ENCODE peak calls at places on chromosomes 4 and X, in six cellular contexts. One of them, this sample, is unnamed.

GRCh38 chrX:104459796-104460195 is 106.2 kb upstream of the IL1RAPL2 start:
- DNase-seq in HCT116: no peak
- DNase-seq in dorsolateral prefrontal cortex: no peak
- DNase-seq in hepatocyte: no peak
- DNase-seq in cardiac muscle cell: no peak
- DNase-seq in epithelial cell of esophagus: no peak
- DNase-seq in this sample: no peak

GRCh38 chr4:9762823-9763475 is 18.5 kb upstream of the DRD5 start:
- DNase-seq in HCT116: peak
- DNase-seq in hepatocyte: peak
- DNase-seq in dorsolateral prefrontal cortex: peak
- DNase-seq in epithelial cell of esophagus: peak
- DNase-seq in cardiac muscle cell: peak
- DNase-seq in this sample: peak

GRCh38 chr4:156677136-156677535 is 294.5 kb downstream of the PDGFC start:
- DNase-seq in dorsolateral prefrontal cortex: no peak
- DNase-seq in HCT116: peak
- DNase-seq in epithelial cell of esophagus: peak
- DNase-seq in hepatocyte: peak
- DNase-seq in cardiac muscle cell: peak
- DNase-seq in this sample: no peak

GRCh38 chr4:76781698-76782595 is 116.0 kb downstream of the SOWAHB start:
- DNase-seq in dorsolateral prefrontal cortex: no peak
- DNase-seq in hepatocyte: no peak
- DNase-seq in cardiac muscle cell: peak
- DNase-seq in HCT116: peak
- DNase-seq in epithelial cell of esophagus: peak
- DNase-seq in this sample: peak

GRCh38 chr4:73341454-73341853 is 62.6 kb upstream of the ALB start:
- DNase-seq in dorsolateral prefrontal cortex: no peak
- DNase-seq in cardiac muscle cell: peak
- DNase-seq in hepatocyte: peak
- DNase-seq in HCT116: peak
- DNase-seq in epithelial cell of esophagus: peak
- DNase-seq in this sample: peak

GRCh38 chrX:66126671-66127070 is 37.4 kb upstream of the HEPH start:
- DNase-seq in hepatocyte: no peak
- DNase-seq in HCT116: no peak
- DNase-seq in dorsolateral prefrontal cortex: no peak
- DNase-seq in epithelial cell of esophagus: no peak
- DNase-seq in cardiac muscle cell: no peak
- DNase-seq in this sample: no peak

GRCh38 chrX:26922278-26922677 is 540.9 kb downstream of the PPP4R3C start:
- DNase-seq in hepatocyte: no peak
- DNase-seq in epithelial cell of esophagus: peak
- DNase-seq in dorsolateral prefrontal cortex: no peak
- DNase-seq in cardiac muscle cell: no peak
- DNase-seq in HCT116: no peak
- DNase-seq in this sample: no peak

GRCh38 chr4:1506956-1507721 is 100.9 kb upstream of the NKX1-1 start:
- DNase-seq in hepatocyte: no peak
- DNase-seq in epithelial cell of esophagus: no peak
- DNase-seq in HCT116: no peak
- DNase-seq in dorsolateral prefrontal cortex: peak
- DNase-seq in cardiac muscle cell: no peak
- DNase-seq in this sample: no peak

GRCh38 chr4:144402176-144402575 is 243.8 kb upstream of the HHIP start:
- DNase-seq in HCT116: no peak
- DNase-seq in hepatocyte: no peak
- DNase-seq in epithelial cell of esophagus: no peak
- DNase-seq in dorsolateral prefrontal cortex: no peak
- DNase-seq in cardiac muscle cell: no peak
- DNase-seq in this sample: no peak

GRCh38 chr4:38889143-38889542 is 21.5 kb downstream of the FAM114A1 start:
- DNase-seq in hepatocyte: peak
- DNase-seq in HCT116: peak
- DNase-seq in epithelial cell of esophagus: peak
- DNase-seq in dorsolateral prefrontal cortex: no peak
- DNase-seq in cardiac muscle cell: peak
- DNase-seq in this sample: no peak

GRCh38 chr4:105978684-105979296 is 83.5 kb downstream of the NPNT start:
- DNase-seq in cardiac muscle cell: peak
- DNase-seq in dorsolateral prefrontal cortex: no peak
- DNase-seq in hepatocyte: no peak
- DNase-seq in epithelial cell of esophagus: peak
- DNase-seq in HCT116: no peak
- DNase-seq in this sample: no peak

GRCh38 chrX:17842769-17843525 is 18.2 kb downstream of the RAI2 start:
- DNase-seq in hepatocyte: no peak
- DNase-seq in dorsolateral prefrontal cortex: no peak
- DNase-seq in epithelial cell of esophagus: peak
- DNase-seq in HCT116: no peak
- DNase-seq in cardiac muscle cell: peak
- DNase-seq in this sample: no peak

GRCh38 chr4:162586266-162586665 is 422.5 kb upstream of the FSTL5 start:
- DNase-seq in dorsolateral prefrontal cortex: no peak
- DNase-seq in epithelial cell of esophagus: peak
- DNase-seq in cardiac muscle cell: no peak
- DNase-seq in hepatocyte: no peak
- DNase-seq in HCT116: no peak
- DNase-seq in this sample: no peak

GRCh38 chr4:92304636-92305035 is 870 bp downstream of the GRID2 start:
- DNase-seq in hepatocyte: peak
- DNase-seq in HCT116: no peak
- DNase-seq in cardiac muscle cell: peak
- DNase-seq in epithelial cell of esophagus: peak
- DNase-seq in dorsolateral prefrontal cortex: no peak
- DNase-seq in this sample: no peak

GRCh38 chrX:19888419-19888879 is 1.0 kb upstream of the SH3KBP1 start:
- DNase-seq in epithelial cell of esophagus: peak
- DNase-seq in HCT116: peak
- DNase-seq in hepatocyte: peak
- DNase-seq in dorsolateral prefrontal cortex: no peak
- DNase-seq in cardiac muscle cell: peak
- DNase-seq in this sample: peak

GRCh38 chr4:164946810-164947209 is 30.6 kb downstream of the TRIM61 start:
- DNase-seq in dorsolateral prefrontal cortex: no peak
- DNase-seq in epithelial cell of esophagus: no peak
- DNase-seq in hepatocyte: no peak
- DNase-seq in HCT116: no peak
- DNase-seq in cardiac muscle cell: no peak
- DNase-seq in this sample: no peak

GRCh38 chr4:168019019-168019651 is 73.2 kb upstream of the ANXA10 start:
- DNase-seq in cardiac muscle cell: peak
- DNase-seq in epithelial cell of esophagus: peak
- DNase-seq in HCT116: no peak
- DNase-seq in hepatocyte: no peak
- DNase-seq in dorsolateral prefrontal cortex: no peak
- DNase-seq in this sample: no peak

GRCh38 chr4:173735055-173735454 is 205.0 kb upstream of the HAND2 start:
- DNase-seq in hepatocyte: no peak
- DNase-seq in cardiac muscle cell: peak
- DNase-seq in epithelial cell of esophagus: peak
- DNase-seq in HCT116: no peak
- DNase-seq in dorsolateral prefrontal cortex: no peak
- DNase-seq in this sample: no peak

GRCh38 chr4:146243141-146243882 is 29.0 kb downstream of the REELD1 start:
- DNase-seq in HCT116: no peak
- DNase-seq in epithelial cell of esophagus: peak
- DNase-seq in hepatocyte: no peak
- DNase-seq in dorsolateral prefrontal cortex: peak
- DNase-seq in cardiac muscle cell: peak
- DNase-seq in this sample: no peak

GRCh38 chr4:7901274-7901845 is 38.3 kb downstream of the AFAP1 start:
- DNase-seq in cardiac muscle cell: no peak
- DNase-seq in epithelial cell of esophagus: no peak
- DNase-seq in HCT116: no peak
- DNase-seq in dorsolateral prefrontal cortex: no peak
- DNase-seq in hepatocyte: no peak
- DNase-seq in this sample: no peak

GRCh38 chrX:51860679-51861078 is 32.7 kb upstream of the MAGED1 start:
- DNase-seq in HCT116: peak
- DNase-seq in epithelial cell of esophagus: peak
- DNase-seq in cardiac muscle cell: peak
- DNase-seq in hepatocyte: peak
- DNase-seq in dorsolateral prefrontal cortex: no peak
- DNase-seq in this sample: peak

GRCh38 chrX:68831405-68832100 is 2.7 kb downstream of the EFNB1 start:
- DNase-seq in HCT116: no peak
- DNase-seq in epithelial cell of esophagus: no peak
- DNase-seq in hepatocyte: no peak
- DNase-seq in dorsolateral prefrontal cortex: no peak
- DNase-seq in cardiac muscle cell: no peak
- DNase-seq in this sample: no peak

GRCh38 chrX:68828740-68829593 is at the start of gene EFNB1:
- DNase-seq in HCT116: peak
- DNase-seq in hepatocyte: peak
- DNase-seq in cardiac muscle cell: peak
- DNase-seq in dorsolateral prefrontal cortex: peak
- DNase-seq in epithelial cell of esophagus: peak
- DNase-seq in this sample: peak

GRCh38 chrX:68830486-68831404 is 1.9 kb downstream of the EFNB1 start:
- DNase-seq in epithelial cell of esophagus: no peak
- DNase-seq in hepatocyte: peak
- DNase-seq in dorsolateral prefrontal cortex: no peak
- DNase-seq in cardiac muscle cell: no peak
- DNase-seq in HCT116: no peak
- DNase-seq in this sample: no peak

GRCh38 chrX:68827848-68828562 is 816 bp upstream of the EFNB1 start:
- DNase-seq in epithelial cell of esophagus: peak
- DNase-seq in hepatocyte: peak
- DNase-seq in dorsolateral prefrontal cortex: peak
- DNase-seq in HCT116: peak
- DNase-seq in cardiac muscle cell: peak
- DNase-seq in this sample: peak

GRCh38 chrX:68829594-68830485 is 1.0 kb downstream of the EFNB1 start:
- DNase-seq in dorsolateral prefrontal cortex: no peak
- DNase-seq in HCT116: no peak
- DNase-seq in epithelial cell of esophagus: no peak
- DNase-seq in hepatocyte: peak
- DNase-seq in cardiac muscle cell: peak
- DNase-seq in this sample: no peak
- H3K4me3 ChIP-seq in dorsolateral prefrontal cortex: peak
- H3K4me3 ChIP-seq in HCT116: peak
- H3K4me3 ChIP-seq in epithelial cell of esophagus: peak
- H3K4me3 ChIP-seq in hepatocyte: peak
- H3K4me3 ChIP-seq in cardiac muscle cell: peak
- H3K4me3 ChIP-seq in this sample: peak

GRCh38 chr4:87975466-87975865 is at the start of gene SPP1:
- DNase-seq in epithelial cell of esophagus: no peak
- DNase-seq in dorsolateral prefrontal cortex: peak
- DNase-seq in HCT116: no peak
- DNase-seq in cardiac muscle cell: peak
- DNase-seq in hepatocyte: peak
- DNase-seq in this sample: no peak

GRCh38 chr4:87967193-87967592 is 8.3 kb upstream of the SPP1 start:
- DNase-seq in hepatocyte: no peak
- DNase-seq in epithelial cell of esophagus: no peak
- DNase-seq in cardiac muscle cell: no peak
- DNase-seq in dorsolateral prefrontal cortex: peak
- DNase-seq in HCT116: no peak
- DNase-seq in this sample: no peak

GRCh38 chr4:87973283-87974169 is 2.0 kb upstream of the SPP1 start:
- DNase-seq in hepatocyte: peak
- DNase-seq in dorsolateral prefrontal cortex: peak
- DNase-seq in epithelial cell of esophagus: peak
- DNase-seq in HCT116: peak
- DNase-seq in cardiac muscle cell: peak
- DNase-seq in this sample: peak

GRCh38 chr4:87974856-87975462 is 555 bp upstream of the SPP1 start:
- DNase-seq in HCT116: no peak
- DNase-seq in cardiac muscle cell: no peak
- DNase-seq in epithelial cell of esophagus: peak
- DNase-seq in hepatocyte: no peak
- DNase-seq in dorsolateral prefrontal cortex: no peak
- DNase-seq in this sample: no peak

GRCh38 chr4:87971866-87972265 is 3.6 kb upstream of the SPP1 start:
- DNase-seq in HCT116: no peak
- DNase-seq in dorsolateral prefrontal cortex: no peak
- DNase-seq in cardiac muscle cell: no peak
- DNase-seq in epithelial cell of esophagus: no peak
- DNase-seq in hepatocyte: no peak
- DNase-seq in this sample: no peak
- TF ChIP-seq CTCF in HCT116: no peak
- TF ChIP-seq CTCF in dorsolateral prefrontal cortex: no peak
- TF ChIP-seq CTCF in cardiac muscle cell: no peak
- TF ChIP-seq CTCF in epithelial cell of esophagus: no peak
- TF ChIP-seq CTCF in hepatocyte: no peak
- TF ChIP-seq CTCF in this sample: no peak

GRCh38 chrX:9913041-9913440 is 54.1 kb upstream of the CLDN34 start:
- DNase-seq in hepatocyte: peak
- DNase-seq in dorsolateral prefrontal cortex: no peak
- DNase-seq in cardiac muscle cell: no peak
- DNase-seq in HCT116: no peak
- DNase-seq in epithelial cell of esophagus: peak
- DNase-seq in this sample: no peak
- H3K4me3 ChIP-seq in hepatocyte: no peak
- H3K4me3 ChIP-seq in dorsolateral prefrontal cortex: peak
- H3K4me3 ChIP-seq in cardiac muscle cell: no peak
- H3K4me3 ChIP-seq in HCT116: no peak
- H3K4me3 ChIP-seq in epithelial cell of esophagus: peak
- H3K4me3 ChIP-seq in this sample: peak

GRCh38 chr4:42369489-42369888 is 27.8 kb upstream of the SHISA3 start:
- DNase-seq in epithelial cell of esophagus: no peak
- DNase-seq in hepatocyte: no peak
- DNase-seq in dorsolateral prefrontal cortex: no peak
- DNase-seq in HCT116: no peak
- DNase-seq in cardiac muscle cell: no peak
- DNase-seq in this sample: no peak

GRCh38 chr4:42366959-42367358 is 30.3 kb upstream of the SHISA3 start:
- DNase-seq in cardiac muscle cell: no peak
- DNase-seq in hepatocyte: no peak
- DNase-seq in HCT116: no peak
- DNase-seq in epithelial cell of esophagus: no peak
- DNase-seq in dorsolateral prefrontal cortex: no peak
- DNase-seq in this sample: no peak

DNA sequence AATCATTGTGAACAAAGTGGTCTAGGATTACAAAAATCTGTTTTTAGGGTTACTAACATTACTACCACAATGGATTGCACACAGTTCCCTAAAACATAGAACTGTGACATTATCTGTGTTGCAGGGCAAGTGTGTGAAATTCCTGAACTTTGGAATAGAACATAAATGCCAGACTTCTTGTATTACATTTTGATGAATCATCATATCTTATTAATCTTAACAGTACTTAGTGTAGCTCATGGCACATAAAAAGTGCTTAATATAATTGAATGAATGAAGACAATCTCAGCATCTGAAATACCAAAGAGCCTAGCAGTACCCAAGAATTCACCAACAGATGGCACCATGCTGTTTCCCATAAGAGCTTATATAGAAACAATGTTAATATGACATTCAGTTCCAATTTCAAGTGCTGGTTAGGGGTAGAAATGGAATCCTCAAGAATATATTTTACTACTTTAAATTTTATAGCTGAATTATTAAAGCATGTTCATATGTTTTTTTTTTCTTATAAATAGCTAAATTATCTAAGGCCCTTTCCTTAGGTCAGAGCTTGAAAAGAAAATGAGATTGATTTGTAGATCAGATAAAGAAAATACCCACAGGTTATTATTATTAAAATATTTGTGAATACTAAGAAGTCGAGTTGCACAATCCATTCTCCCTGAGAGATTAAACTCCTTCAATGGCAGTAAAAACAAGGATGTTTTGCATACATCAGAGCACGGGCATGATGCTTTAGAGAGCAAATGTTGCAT is 25.8 kb upstream of the SHISA3 start:
- DNase-seq in epithelial cell of esophagus: peak
- DNase-seq in dorsolateral prefrontal cortex: no peak
- DNase-seq in HCT116: peak
- DNase-seq in hepatocyte: peak
- DNase-seq in cardiac muscle cell: peak
- DNase-seq in this sample: peak
- TF ChIP-seq CTCF in epithelial cell of esophagus: peak
- TF ChIP-seq CTCF in dorsolateral prefrontal cortex: peak
- TF ChIP-seq CTCF in HCT116: peak
- TF ChIP-seq CTCF in hepatocyte: peak
- TF ChIP-seq CTCF in cardiac muscle cell: peak
- TF ChIP-seq CTCF in this sample: peak

This sample was measured in HFF-Myc.